ENCODE peak calls at places on chromosomes 5 and 9, in eight cellular contexts. J is cardiac muscle cell, E is frontal cortex, T is adipocyte, R is progenitor cell of endocrine pancreas, B is T-helper 2 cell, C is ELR, L is NCI-H774. X is an unnamed sample.

GRCh38 chr5:127428748-127429147 is 88.7 kb upstream of the PRRC1 start:
- DNase-seq in J (peak; percentile 68), E (no peak), T (no peak), R (no peak), B (no peak), C (no peak), L (no peak), X (no peak)

GRCh38 chr9:131065599-131065998 is 30.7 kb upstream of the AIF1L start:
- DNase-seq in J (no peak), E (no peak), T (no peak), R (no peak), B (no peak), C (no peak), L (no peak), X (no peak)

GRCh38 chr9:108212179-108212578 is 643.6 kb downstream of the ACTL7B start:
- DNase-seq in J (peak; percentile 54), E (no peak), T (no peak), R (no peak), B (no peak), C (no peak), L (no peak), X (no peak)

GRCh38 chr5:155082401-155082800 is 68.8 kb downstream of the KIF4B start:
- DNase-seq in J (peak; percentile 70), E (no peak), T (peak; percentile 42), R (no peak), B (no peak), C (peak; percentile 90), L (no peak), X (no peak)

GRCh38 chr5:154779105-154779504 is 23.9 kb downstream of the LARP1 start:
- DNase-seq in J (peak; percentile 64), E (no peak), T (peak; percentile 76), R (no peak), B (no peak), C (peak; percentile 93), L (no peak), X (no peak)

GRCh38 chr9:98899399-98900056 is 44.2 kb upstream of the COL15A1 start:
- DNase-seq in J (peak; percentile 91), E (no peak), T (peak; percentile 91), R (no peak), B (no peak), C (peak; percentile 68), L (no peak), X (no peak)

GRCh38 chr9:137487454-137488329 is 28.6 kb upstream of the NSMF start:
- DNase-seq in J (peak; percentile 38), E (no peak), T (no peak), R (no peak), B (no peak), C (no peak), L (peak; percentile 73), X (no peak)

GRCh38 chr9:134825025-134825424 is 55.6 kb upstream of the FCN2 start:
- DNase-seq in J (no peak), E (no peak), T (no peak), R (no peak), B (no peak), C (no peak), L (no peak), X (no peak)

GRCh38 chr5:14226992-14227391 is 83.8 kb downstream of the TRIO start:
- DNase-seq in J (no peak), E (no peak), T (no peak), R (no peak), B (no peak), C (no peak), L (no peak), X (no peak)

GRCh38 chr9:79382044-79382443 is 189.7 kb upstream of the TLE4 start:
- DNase-seq in J (no peak), E (no peak), T (no peak), R (no peak), B (no peak), C (no peak), L (no peak), X (no peak)

GRCh38 chr9:88076286-88077070 is 61.8 kb downstream of the SPATA31C2 start:
- DNase-seq in J (peak; percentile 91), E (peak; percentile 65), T (peak; percentile 80), R (peak; percentile 42), B (no peak), C (peak; percentile 76), L (peak; percentile 63), X (peak; percentile 61)

GRCh38 chr9:107789001-107789710 is 299.6 kb upstream of the KLF4 start:
- DNase-seq in J (no peak), E (no peak), T (no peak), R (no peak), B (no peak), C (no peak), L (no peak), X (no peak)

GRCh38 chr9:132556226-132556625 is 26.2 kb upstream of the BARHL1 start:
- DNase-seq in J (no peak), E (no peak), T (no peak), R (no peak), B (no peak), C (no peak), L (no peak), X (no peak)